ENCODE peak calls at places on chromosomes 3 and 15, in five cellular contexts. E, G, B, O and L are unnamed samples.

GRCh38 chr3:49359623-49360022 is 1.5 kb upstream of the GPX1 start:
- DNase-seq in E (no peak), G (peak; percentile 54), O (peak; percentile 31), B (peak; percentile 64), L (no peak)

GRCh38 chr3:43909149-43909548 is 218.4 kb downstream of the ABHD5 start:
- DNase-seq in E (no peak), O (no peak), G (no peak), B (no peak), L (no peak)

GRCh38 chr3:12287727-12288465 is 974 bp upstream of the PPARG start:
- DNase-seq in E (no peak), G (peak; percentile 37), O (peak; percentile 47), B (peak; percentile 29), L (no peak)

GRCh38 chr3:155323063-155323666 is 29.7 kb upstream of the STRIT1 start:
- DNase-seq in O (peak; percentile 82), G (peak; percentile 73), B (peak; percentile 62), E (peak; percentile 62), L (no peak)

GRCh38 chr15:20358066-20358780 is 183.4 kb downstream of the GOLGA6L6 start:
- DNase-seq in G (no peak), B (no peak), E (no peak), O (no peak), L (no peak)

GRCh38 chr3:128549283-128550112 is 56.5 kb upstream of the GATA2 start:
- DNase-seq in E (peak; percentile 12), B (peak; percentile 91), O (no peak), G (peak; percentile 89), L (no peak)

GRCh38 chr15:89091667-89092220 is 3.5 kb downstream of the ABHD2 start:
- DNase-seq in B (no peak), O (no peak), G (no peak), E (no peak), L (no peak)

GRCh38 chr15:45469429-45469828 is 53.1 kb downstream of the SLC30A4 start:
- DNase-seq in O (no peak), B (no peak), E (no peak), G (no peak), L (no peak)

GRCh38 chr3:28134792-28135375 is 106.5 kb upstream of the CMC1 start:
- DNase-seq in G (no peak), B (no peak), E (peak; percentile 83), O (peak; percentile 78), L (no peak)

GRCh38 chr3:171267089-171267488 is 193.1 kb downstream of the TNIK start:
- DNase-seq in O (no peak), G (no peak), B (no peak), E (no peak), L (no peak)

GRCh38 chr15:73996939-73997338 is 2.4 kb downstream of the PML start:
- DNase-seq in O (no peak), B (no peak), E (no peak), G (peak; percentile 74), L (no peak)

GRCh38 chr3:46878796-46879436 is 1.4 kb downstream of the PTH1R start:
- DNase-seq in B (no peak), E (peak; percentile 20), O (no peak), G (peak; percentile 70), L (no peak)

GRCh38 chr15:52527196-52527897 is 1.3 kb downstream of the MYO5A start:
- DNase-seq in E (no peak), B (no peak), G (no peak), O (no peak), L (no peak)

GRCh38 chr3:40504636-40505430 is 1.0 kb upstream of the ZNF620 start:
- DNase-seq in B (peak; percentile 93), E (peak; percentile 76), O (peak; percentile 16), G (peak; percentile 98), L (no peak)

GRCh38 chr3:66382142-66382541 is 118.7 kb downstream of the LRIG1 start:
- DNase-seq in B (no peak), O (no peak), E (no peak), G (no peak), L (no peak)

GRCh38 chr3:66912306-66912705 is 85.8 kb upstream of the KBTBD8 start:
- DNase-seq in O (no peak), B (no peak), E (no peak), G (no peak), L (no peak)

GRCh38 chr15:65839354-65839901 is 29.9 kb upstream of the RAB11A start:
- DNase-seq in E (no peak), G (no peak), B (no peak), O (no peak), L (no peak)

GRCh38 chr3:66403268-66403990 is 97.4 kb downstream of the LRIG1 start:
- DNase-seq in B (peak; percentile 64), O (no peak), E (no peak), G (peak; percentile 18), L (no peak)

GRCh38 chr3:59818033-59818936 is 768.5 kb upstream of the CFAP20DC start:
- DNase-seq in B (peak; percentile 99), G (peak; percentile 95), E (no peak), O (peak; percentile 9), L (no peak)

GRCh38 chr3:53753518-53754183 is 92.6 kb downstream of the CHDH start:
- DNase-seq in O (peak; percentile 65), G (no peak), E (no peak), B (no peak), L (no peak)

GRCh38 chr3:60294181-60294580 is 957.1 kb downstream of the FHIT start:
- DNase-seq in B (peak; percentile 72), G (no peak), O (peak; percentile 61), E (no peak), L (no peak)